ENCODE peak calls at places on chromosomes 13 and 19, in four cellular contexts. R, O, B and A are unnamed samples.

GRCh38 chr13:62139597-62139996 is 723.9 kb upstream of the PCDH20 start:
- DNase-seq in O (no peak), R (no peak), B (no peak), A (no peak)

GRCh38 chr13:74003374-74003773 is 130.8 kb downstream of the KLF12 start:
- DNase-seq in B (no peak), R (no peak), O (peak), A (no peak)

GRCh38 chr13:59477011-59477410 is 686.7 kb downstream of the DIAPH3 start:
- DNase-seq in B (no peak), O (no peak), R (no peak), A (no peak)

GRCh38 chr19:35043906-35044305 is 2.4 kb downstream of the HPN start:
- DNase-seq in R (no peak), O (no peak), B (no peak), A (no peak)

GRCh38 chr19:29420065-29420464 is 105.7 kb upstream of the VSTM2B start:
- DNase-seq in O (no peak), B (no peak), R (no peak), A (no peak)

GRCh38 chr13:95403349-95404140 is 102.3 kb upstream of the ABCC4 start:
- DNase-seq in R (peak), O (peak), B (no peak), A (no peak)

GRCh38 chr19:54952591-54953344 is 5.4 kb upstream of the NLRP7 start:
- DNase-seq in O (peak), R (no peak), B (no peak), A (no peak)

GRCh38 chr19:8487137-8487851 is 15.1 kb downstream of the PRAM1 start:
- DNase-seq in O (no peak), R (no peak), B (no peak), A (peak)

GRCh38 chr19:20247016-20247683 is 80.1 kb downstream of the ZNF486 start:
- DNase-seq in R (no peak), O (peak), B (no peak), A (peak)

GRCh38 chr19:56930647-56931592 is 90.4 kb upstream of the PEG3 start:
- DNase-seq in O (peak), B (no peak), R (no peak), A (no peak)

GRCh38 chr19:19628499-19629134 is 597 bp upstream of the LPAR2 start:
- DNase-seq in B (peak), R (peak), O (peak), A (no peak)

GRCh38 chr19:14606627-14607026 is 23.7 kb downstream of the CLEC17A start:
- DNase-seq in R (no peak), O (no peak), B (no peak), A (no peak)

GRCh38 chr13:51816604-51817254 is 12.8 kb upstream of the DHRS12 start:
- DNase-seq in O (peak), R (no peak), B (no peak), A (no peak)

GRCh38 chr13:48194392-48194754 is 38.6 kb upstream of the ITM2B start:
- DNase-seq in B (no peak), R (no peak), O (peak), A (no peak)

GRCh38 chr19:2554856-2555255 is 78.9 kb downstream of the GADD45B start:
- DNase-seq in O (peak), R (no peak), B (no peak), A (no peak)

GRCh38 chr13:35871561-35871960 is 259.6 kb downstream of the DCLK1 start:
- DNase-seq in O (no peak), B (no peak), R (no peak), A (no peak)

GRCh38 chr19:19817357-19817756 is 4.2 kb downstream of the ZNF506 start:
- DNase-seq in R (no peak), B (no peak), O (no peak), A (no peak)

GRCh38 chr13:34031629-34032028 is 213.7 kb downstream of the RFC3 start:
- DNase-seq in B (no peak), R (no peak), O (no peak), A (no peak)

GRCh38 chr19:10858204-10858828 is 10.1 kb downstream of the C19orf38 start:
- DNase-seq in B (no peak), O (peak), R (no peak), A (no peak)

GRCh38 chr13:38180100-38180499 is 169.6 kb upstream of the UFM1 start:
- DNase-seq in R (no peak), O (peak), B (no peak), A (no peak)

GRCh38 chr19:12872255-12872654 is 9.0 kb downstream of the DNASE2 start:
- DNase-seq in R (no peak), O (peak), B (no peak), A (no peak)

GRCh38 chr13:50940509-50940908 is 30.9 kb downstream of the RNASEH2B start:
- DNase-seq in R (no peak), B (no peak), O (no peak), A (no peak)

GRCh38 chr13:44231786-44232516 is 141.7 kb upstream of the SERP2 start:
- DNase-seq in B (peak), O (peak), R (peak), A (no peak)

GRCh38 chr19:13005861-13006370 is 10.6 kb downstream of the NFIX start:
- DNase-seq in B (no peak), R (no peak), O (no peak), A (no peak)

GRCh38 chr13:109816112-109816978 is 30.0 kb upstream of the IRS2 start:
- DNase-seq in R (no peak), B (no peak), O (peak), A (no peak)

GRCh38 chr13:94858856-94859811 is 146.8 kb upstream of the SOX21 start:
- DNase-seq in O (no peak), R (no peak), B (peak), A (peak)

GRCh38 chr13:40518481-40518882 is 148.0 kb downstream of the FOXO1 start:
- DNase-seq in B (no peak), O (no peak), R (no peak), A (no peak)

GRCh38 chr19:49390131-49390977 is 2.3 kb downstream of the KASH5 start:
- DNase-seq in O (no peak), R (no peak), B (no peak), A (no peak)

GRCh38 chr19:13401388-13401787 is 104.9 kb downstream of the CACNA1A start:
- DNase-seq in O (peak), R (peak), B (no peak), A (no peak)

GRCh38 chr13:110012102-110012739 is 225.8 kb upstream of the IRS2 start:
- DNase-seq in O (peak), B (no peak), R (no peak), A (no peak)

GRCh38 chr19:18803550-18804138 is 12.5 kb upstream of the COMP start:
- DNase-seq in O (no peak), B (no peak), R (no peak), A (no peak)

GRCh38 chr13:24233351-24233901 is 72.9 kb downstream of the SPATA13 start:
- DNase-seq in O (no peak), R (no peak), B (no peak), A (no peak)

GRCh38 chr13:91331047-91331915 is 16.2 kb upstream of the MIR17HG start:
- DNase-seq in R (no peak), O (no peak), B (no peak), A (no peak)

GRCh38 chr13:74068471-74068870 is 65.7 kb downstream of the KLF12 start:
- DNase-seq in O (no peak), B (no peak), R (no peak), A (no peak)

GRCh38 chr13:113746671-113747070 is 12.4 kb upstream of the TMEM255B start:
- DNase-seq in R (no peak), O (no peak), B (no peak), A (no peak)

GRCh38 chr13:99980201-99981114 is 1.1 kb upstream of the ZIC2 start:
- DNase-seq in R (no peak), O (peak), B (peak), A (no peak)

GRCh38 chr19:12774588-12775555 is at the start of gene HOOK2:
- DNase-seq in B (peak), O (peak), R (no peak), A (no peak)

GRCh38 chr13:99230991-99231390 is 27.2 kb downstream of the GPR18 start:
- DNase-seq in O (no peak), R (no peak), B (no peak), A (no peak)

DNA sequence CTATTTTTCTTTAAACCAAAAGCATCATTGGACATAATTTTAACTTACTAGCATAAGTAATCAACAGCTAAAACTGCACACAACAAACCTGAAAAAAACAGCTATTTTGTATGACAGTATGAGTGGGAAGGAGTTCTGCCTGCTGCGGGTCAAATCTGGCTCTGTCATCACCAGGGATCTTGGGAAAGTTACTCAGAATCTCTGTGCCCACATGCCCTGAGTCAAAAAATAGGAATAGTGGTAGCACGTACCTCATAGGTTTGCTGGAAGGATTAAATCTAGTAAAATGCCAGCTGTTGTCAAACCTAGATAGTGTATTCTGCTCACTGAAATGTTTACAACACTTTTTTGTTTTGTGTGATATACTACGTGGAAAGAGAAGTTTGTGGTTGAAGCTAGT is 1.1 kb downstream of the CLN5 start:
- DNase-seq in B (no peak), R (no peak), O (peak), A (no peak)
- H3K27ac ChIP-seq in B (peak), R (no peak), O (peak), A (peak)

GRCh38 chr13:108214511-108215383 is 589 bp downstream of the LIG4 start:
- DNase-seq in R (no peak), O (peak), B (no peak), A (no peak)
- H3K27ac ChIP-seq in R (no peak), O (no peak), B (peak), A (no peak)

GRCh38 chr19:795691-796581 is 1.3 kb upstream of the PTBP1 start:
- DNase-seq in R (no peak), O (no peak), B (no peak), A (no peak)
- H3K27ac ChIP-seq in R (no peak), O (no peak), B (peak), A (peak)

GRCh38 chr13:26983533-26984315 is 187.9 kb downstream of the USP12 start:
- DNase-seq in O (no peak), R (no peak), B (no peak), A (no peak)
- H3K27ac ChIP-seq in O (peak), R (no peak), B (peak), A (no peak)

GRCh38 chr19:42088471-42089190 is 12.7 kb downstream of the ZNF574 start:
- DNase-seq in R (no peak), O (no peak), B (no peak), A (no peak)

GRCh38 chr19:42083537-42083936 is 7.6 kb downstream of the ZNF574 start:
- DNase-seq in R (no peak), B (no peak), O (no peak), A (no peak)

GRCh38 chr19:42086770-42087550 is 11.0 kb downstream of the ZNF574 start:
- DNase-seq in B (no peak), R (no peak), O (no peak), A (no peak)

GRCh38 chr19:42089191-42089750 is 13.3 kb downstream of the ZNF574 start:
- DNase-seq in B (no peak), O (no peak), R (no peak), A (no peak)

DNA sequence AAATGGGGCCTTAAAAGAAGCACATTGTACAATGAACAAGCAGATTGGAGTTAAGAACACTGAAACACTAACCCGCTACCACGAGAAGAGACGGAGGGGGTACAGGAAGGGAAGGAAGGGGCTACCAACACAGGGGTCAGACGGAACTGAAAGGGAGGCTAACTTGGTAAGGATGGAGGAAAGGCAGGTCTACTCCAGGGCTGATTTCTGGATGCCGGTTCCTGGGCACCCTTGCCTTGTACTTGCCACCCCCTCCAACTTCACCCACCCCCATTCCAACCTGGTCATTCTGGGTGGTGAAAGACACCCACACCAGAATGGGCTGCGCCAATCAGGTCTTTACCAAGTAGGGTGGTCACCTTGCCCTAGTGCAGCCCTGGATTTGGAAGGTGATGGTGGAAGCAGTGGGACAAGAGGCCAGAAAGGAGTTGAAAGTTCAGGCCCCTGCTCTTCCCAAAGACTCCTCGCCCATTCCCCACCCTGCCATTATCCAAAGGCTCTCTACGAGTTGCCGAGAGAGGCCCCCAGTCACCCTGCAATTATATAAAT is 10.3 kb downstream of the ZNF574 start:
- DNase-seq in O (no peak), B (no peak), R (no peak), A (no peak)
- H3K27ac ChIP-seq in O (no peak), B (no peak), R (no peak), A (no peak)

DNA sequence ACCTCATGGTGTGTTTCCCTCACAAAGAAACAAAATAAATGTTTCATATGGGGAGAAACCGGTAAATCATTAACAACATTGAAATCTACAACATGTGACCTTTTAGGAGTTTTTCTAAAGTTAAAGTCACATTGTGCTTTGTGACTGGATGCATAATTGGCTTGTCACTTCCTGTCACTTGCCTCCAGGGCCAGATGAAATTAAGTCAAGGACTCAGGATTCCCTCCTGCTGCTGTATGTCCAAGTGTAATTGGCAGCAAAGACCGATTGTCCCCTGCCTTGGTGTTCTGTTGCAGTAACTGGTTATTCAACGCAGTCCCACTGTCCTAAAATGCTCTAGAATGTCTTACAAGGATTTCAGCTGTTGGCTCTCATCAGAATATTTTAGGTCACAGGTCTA is 448.2 kb downstream of the LIG4 start:
- DNase-seq in O (peak), B (no peak), R (no peak), A (no peak)
- H3K27ac ChIP-seq in O (no peak), B (no peak), R (no peak), A (no peak)

DNA sequence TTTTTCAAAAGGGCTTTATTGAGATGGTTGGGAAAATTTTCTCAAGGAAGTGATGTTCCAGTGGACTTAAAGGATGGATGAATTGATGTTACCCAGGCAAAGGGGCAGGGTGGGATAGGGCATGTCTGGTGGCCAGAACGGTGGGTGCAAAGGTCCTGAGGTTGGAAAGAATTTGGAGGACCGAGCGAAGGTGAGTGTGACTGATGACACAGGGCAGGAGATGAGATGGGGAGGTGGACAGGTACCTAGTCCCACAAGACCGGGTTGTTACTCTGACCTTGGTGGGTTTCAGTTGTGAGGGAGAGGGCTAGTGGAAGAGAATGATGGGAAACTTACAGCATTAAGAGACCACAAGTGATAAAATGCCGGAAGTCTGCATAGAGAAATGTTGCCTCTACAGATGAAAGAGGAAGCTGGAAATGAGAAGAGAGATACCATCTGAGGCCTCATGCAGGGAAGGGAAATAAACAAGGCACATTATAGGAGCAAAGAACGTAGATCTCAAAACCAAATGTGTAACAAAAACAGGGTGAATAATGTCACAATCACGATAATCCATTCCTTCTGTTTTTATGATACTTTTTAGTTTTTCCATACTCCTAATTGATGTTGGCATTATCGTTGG is 4.5 kb downstream of the ADGRE1 start:
- DNase-seq in B (no peak), R (no peak), O (no peak), A (no peak)
- H3K27ac ChIP-seq in B (no peak), R (no peak), O (no peak), A (no peak)

DNA sequence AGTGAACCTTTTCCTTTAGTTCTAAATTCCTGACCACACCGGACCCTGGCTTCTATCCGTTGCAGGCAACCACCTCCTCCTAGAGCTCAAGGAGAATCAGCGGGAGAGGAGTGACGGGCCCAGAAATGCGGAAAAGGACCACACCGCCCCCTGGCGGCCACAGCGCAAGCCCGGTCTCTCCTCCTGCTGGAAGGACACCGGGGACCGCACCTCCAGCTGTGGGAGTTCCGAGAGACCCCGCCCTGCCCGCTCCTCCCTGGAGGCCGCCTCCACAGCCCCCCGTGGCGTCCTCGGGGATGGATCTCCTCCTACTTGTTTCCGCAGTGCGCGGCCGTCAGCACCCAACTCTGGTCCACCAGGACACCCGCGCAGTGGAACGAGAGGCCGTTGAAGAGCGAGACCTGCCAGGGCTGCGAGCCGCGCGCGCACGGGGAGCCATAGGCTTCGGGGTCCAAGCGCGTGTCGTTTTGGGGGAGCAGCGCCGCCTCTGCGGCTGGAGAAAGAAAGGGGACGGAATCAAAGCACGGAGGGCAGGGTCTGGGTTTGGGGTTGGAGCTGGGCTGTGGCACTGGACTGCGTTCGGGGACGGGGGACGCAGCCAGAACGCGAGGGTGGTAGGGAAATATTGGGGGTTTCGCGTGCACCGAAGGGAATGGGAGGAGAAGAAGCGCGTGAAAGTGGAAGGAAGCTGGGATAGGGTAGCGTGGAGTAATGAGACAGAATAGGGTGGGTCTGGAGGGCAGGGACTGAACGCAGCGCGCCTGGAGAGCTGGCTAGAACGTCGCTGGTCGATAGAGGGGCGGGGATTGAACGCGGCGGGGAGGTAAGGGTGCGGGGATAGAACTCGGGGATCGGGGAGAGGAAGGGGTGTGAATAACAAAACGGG is 2.5 kb downstream of the KLK10 start:
- DNase-seq in R (peak), B (peak), O (peak), A (no peak)
- H3K27ac ChIP-seq in R (no peak), B (peak), O (no peak), A (no peak)